ENCODE peak calls at places on chromosomes 3 and 15, in seven cellular contexts. Q, U, T, G, Y, C and V are unnamed samples.

GRCh38 chr3:156307704-156308103 is 187.3 kb downstream of the KCNAB1 start:
- DNase-seq in Q (no peak), U (no peak), T (no peak), G (no peak), Y (peak; percentile 23), C (no peak), V (peak; percentile 42)

GRCh38 chr15:56098230-56098899 is 105.0 kb upstream of the NEDD4 start:
- DNase-seq in Q (no peak), U (no peak), T (no peak), G (no peak), Y (no peak), C (no peak), V (no peak)

GRCh38 chr3:87268646-87269211 is 7.7 kb downstream of the POU1F1 start:
- DNase-seq in Q (peak; percentile 14), U (no peak), T (no peak), G (no peak), Y (no peak), C (no peak), V (no peak)

GRCh38 chr3:132629928-132630327 is 29.7 kb downstream of the ACAD11 start:
- DNase-seq in Q (no peak), U (no peak), T (no peak), G (no peak), Y (peak; percentile 1), C (no peak), V (no peak)

GRCh38 chr15:63071288-63071909 is 28.9 kb downstream of the TPM1 start:
- DNase-seq in Q (no peak), U (no peak), T (no peak), G (no peak), Y (no peak), C (no peak), V (no peak)

GRCh38 chr3:50786631-50787030 is 111.9 kb downstream of the DOCK3 start:
- DNase-seq in Q (no peak), U (no peak), T (no peak), G (no peak), Y (no peak), C (no peak), V (no peak)

GRCh38 chr15:64071931-64072765 is 21.5 kb downstream of the CIAO2A start:
- DNase-seq in Q (no peak), U (no peak), T (no peak), G (no peak), Y (no peak), C (no peak), V (no peak)

GRCh38 chr15:94743668-94744067 is 512.3 kb downstream of the MCTP2 start:
- DNase-seq in Q (no peak), U (no peak), T (no peak), G (no peak), Y (no peak), C (no peak), V (no peak)

GRCh38 chr3:1103525-1103924 is 10.7 kb downstream of the CNTN6 start:
- DNase-seq in Q (peak; percentile 4), U (no peak), T (no peak), G (no peak), Y (no peak), C (no peak), V (no peak)

GRCh38 chr3:131960324-131960723 is 74.5 kb downstream of the CPNE4 start:
- DNase-seq in Q (no peak), U (no peak), T (no peak), G (no peak), Y (peak; percentile 6), C (no peak), V (no peak)

GRCh38 chr15:67149068-67149841 is 83.9 kb downstream of the SMAD3 start:
- DNase-seq in Q (no peak), U (no peak), T (no peak), G (no peak), Y (no peak), C (no peak), V (no peak)

GRCh38 chr3:115792206-115792955 is 169.1 kb downstream of the GAP43 start:
- DNase-seq in Q (no peak), U (peak; percentile 58), T (no peak), G (no peak), Y (no peak), C (no peak), V (no peak)

GRCh38 chr3:150020527-150020926 is 49.8 kb upstream of the PFN2 start:
- DNase-seq in Q (no peak), U (no peak), T (no peak), G (no peak), Y (peak; percentile 32), C (no peak), V (no peak)

GRCh38 chr15:91184441-91184840 is 84.4 kb downstream of the SV2B start:
- DNase-seq in Q (no peak), U (no peak), T (no peak), G (no peak), Y (no peak), C (no peak), V (no peak)

GRCh38 chr3:129014148-129014547 is 13.0 kb downstream of the EFCC1 start:
- DNase-seq in Q (no peak), U (no peak), T (no peak), G (no peak), Y (no peak), C (no peak), V (no peak)

GRCh38 chr3:73399106-73399505 is 225.6 kb downstream of the PDZRN3 start:
- DNase-seq in Q (no peak), U (no peak), T (no peak), G (no peak), Y (no peak), C (no peak), V (no peak)

GRCh38 chr3:68057637-68058320 is 403.4 kb upstream of the SUCLG2 start:
- DNase-seq in Q (no peak), U (peak; percentile 78), T (peak; percentile 47), G (no peak), Y (no peak), C (no peak), V (no peak)

GRCh38 chr15:40330368-40330836 is 6.9 kb downstream of the INAFM2 start:
- DNase-seq in Q (no peak), U (no peak), T (no peak), G (peak; percentile 89), Y (no peak), C (no peak), V (no peak)

GRCh38 chr3:16993227-16993626 is 108.5 kb downstream of the PLCL2 start:
- DNase-seq in Q (no peak), U (no peak), T (no peak), G (no peak), Y (no peak), C (no peak), V (no peak)

GRCh38 chr3:147113293-147114045 is 292.9 kb downstream of the ZIC4 start:
- DNase-seq in Q (peak; percentile 49), U (no peak), T (no peak), G (no peak), Y (peak; percentile 75), C (no peak), V (no peak)

DNA sequence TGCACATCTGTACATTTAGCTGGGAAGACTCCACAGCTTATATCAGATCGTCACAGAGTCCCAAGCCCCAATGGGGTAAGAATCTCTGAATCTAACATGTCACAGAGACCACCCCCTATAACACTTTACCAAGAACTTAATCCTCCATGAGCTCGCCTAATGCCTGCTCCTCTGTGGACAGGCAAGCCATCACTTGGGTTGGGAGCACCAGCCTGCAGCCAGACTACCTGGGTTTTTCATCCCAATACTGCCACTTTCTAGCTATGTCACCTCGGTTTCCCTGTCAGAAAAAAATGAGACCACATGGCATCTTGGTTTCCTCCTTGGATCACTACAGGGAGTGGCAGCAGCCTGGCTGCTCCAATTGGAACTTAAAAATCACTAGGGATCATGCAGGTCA is 277.9 kb upstream of the TLE3 start:
- DNase-seq in Q (no peak), U (no peak), T (no peak), G (no peak), Y (no peak), C (no peak), V (peak; percentile 9)
- H3K27ac ChIP-seq in Q (no peak overlapping the region), U (no peak overlapping the region), T (no peak overlapping the region), G (no peak overlapping the region), Y (no peak overlapping the region), C (no peak overlapping the region), V (no peak overlapping the region)

GRCh38 chr15:92637621-92638020 is 18.0 kb downstream of the FAM174B start:
- DNase-seq in Q (no peak), U (no peak), T (no peak), G (no peak), Y (no peak), C (no peak), V (no peak)

GRCh38 chr15:92636401-92636949 is 19.1 kb downstream of the FAM174B start:
- DNase-seq in Q (no peak), U (no peak), T (no peak), G (no peak), Y (no peak), C (no peak), V (no peak)

GRCh38 chr15:92636950-92637481 is 18.6 kb downstream of the FAM174B start:
- DNase-seq in Q (peak; percentile 87), U (no peak), T (no peak), G (peak; percentile 90), Y (no peak), C (no peak), V (peak; percentile 84)

GRCh38 chr15:92638291-92638708 is 17.3 kb downstream of the FAM174B start:
- DNase-seq in Q (no peak), U (no peak), T (no peak), G (no peak), Y (peak; percentile 59), C (no peak), V (no peak)

DNA sequence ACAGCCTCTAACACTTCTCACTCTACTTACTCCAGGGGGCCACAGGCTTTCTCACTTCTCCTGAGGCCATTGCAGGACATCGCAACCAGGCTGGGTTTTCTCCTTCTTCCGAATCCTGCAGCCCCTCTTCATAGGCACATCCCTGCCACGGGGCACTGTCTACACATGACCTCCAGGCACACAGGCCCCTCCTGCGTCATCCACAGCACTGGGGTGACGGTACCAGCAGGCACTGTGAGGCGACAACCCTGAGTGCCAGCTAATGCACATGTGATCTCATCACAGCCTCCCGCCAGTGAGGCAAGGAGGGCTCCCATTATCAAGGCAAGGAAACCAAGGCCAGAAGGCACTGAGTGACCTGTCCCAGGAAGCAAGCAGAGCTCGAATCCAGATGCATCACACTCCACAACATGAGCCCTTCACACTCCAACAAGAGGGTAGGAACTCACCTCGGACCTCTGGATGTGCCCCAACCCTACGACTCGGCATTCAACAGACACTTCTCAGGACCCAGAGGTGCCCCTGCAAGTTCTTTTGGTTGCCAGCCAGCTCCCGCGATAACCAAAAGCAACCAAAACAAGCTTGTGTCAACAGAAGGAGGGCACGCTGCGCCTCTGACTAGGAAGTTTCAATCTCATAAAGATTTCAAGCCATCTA is 16.7 kb downstream of the FAM174B start:
- DNase-seq in Q (peak; percentile 54), U (no peak), T (no peak), G (peak; percentile 69), Y (no peak), C (no peak), V (no peak)
- H3K27ac ChIP-seq in Q (no peak overlapping the region), U (no peak overlapping the region), T (no peak overlapping the region), G (peak overlapping the region; percentile 78), Y (peak overlapping the region; percentile 57), C (no peak overlapping the region), V (peak overlapping the region; percentile 77)

DNA sequence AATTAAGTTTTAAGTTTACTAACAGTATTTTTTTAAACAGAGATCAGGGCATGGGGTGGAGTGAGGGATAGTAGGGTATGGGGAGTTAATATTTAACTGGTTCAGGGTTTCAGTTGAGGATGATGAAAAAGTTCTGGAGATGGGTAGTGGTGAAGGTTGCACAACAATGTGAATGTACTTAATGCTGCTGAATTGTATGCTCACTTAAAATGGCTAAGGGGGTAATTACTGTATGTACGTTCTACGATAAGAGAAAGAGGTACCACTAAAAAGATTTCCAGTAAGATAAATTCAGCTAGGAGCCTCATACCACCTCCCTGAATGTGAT is 101.3 kb downstream of the TNIK start:
- DNase-seq in Q (no peak), U (no peak), T (no peak), G (no peak), Y (no peak), C (no peak), V (no peak)
- H3K27ac ChIP-seq in Q (no peak overlapping the region), U (no peak overlapping the region), T (no peak overlapping the region), G (no peak overlapping the region), Y (no peak overlapping the region), C (no peak overlapping the region), V (no peak overlapping the region)

GRCh38 chr3:105752791-105753415 is 115.9 kb downstream of the CBLB start:
- DNase-seq in Q (peak; percentile 27), U (peak; percentile 64), T (peak; percentile 38), G (no peak), Y (no peak), C (no peak), V (no peak)
- H3K27ac ChIP-seq in Q (no peak overlapping the region), U (peak overlapping the region; percentile 70), T (peak overlapping the region; percentile 65), G (peak overlapping the region; percentile 52), Y (no peak overlapping the region), C (no peak overlapping the region), V (no peak overlapping the region)